ENCODE peak calls at places on chromosomes 11 and 22, in four cellular contexts. One of them, this sample, is unnamed.

GRCh38 chr22:47575291-47575690 is 812.8 kb downstream of the TBC1D22A start:
- DNase-seq in HCT116: no peak
- DNase-seq in GM23338: no peak
- DNase-seq in H1: no peak
- DNase-seq in this sample: no peak

GRCh38 chr11:34613462-34614183 is 7.3 kb upstream of the EHF start:
- DNase-seq in H1: no peak
- DNase-seq in GM23338: no peak
- DNase-seq in HCT116: no peak
- DNase-seq in this sample: no peak

GRCh38 chr11:48125866-48126265 is 90.7 kb upstream of the OR4B1 start:
- DNase-seq in GM23338: no peak
- DNase-seq in H1: no peak
- DNase-seq in HCT116: no peak
- DNase-seq in this sample: no peak

GRCh38 chr11:115659061-115659963 is 155.1 kb upstream of the CADM1 start:
- DNase-seq in HCT116: no peak
- DNase-seq in H1: no peak
- DNase-seq in GM23338: peak
- DNase-seq in this sample: no peak

GRCh38 chr11:69430566-69430965 is 50.9 kb upstream of the LINC01488 start:
- DNase-seq in HCT116: no peak
- DNase-seq in H1: no peak
- DNase-seq in GM23338: no peak
- DNase-seq in this sample: no peak

GRCh38 chr11:116821050-116821918 is 1.8 kb downstream of the APOA4 start:
- DNase-seq in GM23338: no peak
- DNase-seq in H1: no peak
- DNase-seq in HCT116: no peak
- DNase-seq in this sample: no peak

GRCh38 chr11:56841210-56841810 is 92.8 kb upstream of the OR9G4 start:
- DNase-seq in H1: no peak
- DNase-seq in GM23338: peak
- DNase-seq in HCT116: peak
- DNase-seq in this sample: peak

GRCh38 chr11:43943357-43943930 is 1.0 kb downstream of the C11orf96 start:
- DNase-seq in HCT116: no peak
- DNase-seq in GM23338: no peak
- DNase-seq in H1: no peak
- DNase-seq in this sample: peak

GRCh38 chr11:103987631-103988594 is 48.5 kb upstream of the DDI1 start:
- DNase-seq in H1: peak
- DNase-seq in GM23338: peak
- DNase-seq in HCT116: no peak
- DNase-seq in this sample: no peak

GRCh38 chr11:19344661-19345518 is 104.1 kb upstream of the E2F8 start:
- DNase-seq in HCT116: no peak
- DNase-seq in GM23338: peak
- DNase-seq in H1: no peak
- DNase-seq in this sample: peak

GRCh38 chr11:10351435-10351767 is 46.5 kb downstream of the ADM start:
- DNase-seq in GM23338: no peak
- DNase-seq in HCT116: no peak
- DNase-seq in H1: no peak
- DNase-seq in this sample: no peak

GRCh38 chr11:107898270-107898669 is 30.0 kb upstream of the RAB39A start:
- DNase-seq in H1: no peak
- DNase-seq in GM23338: peak
- DNase-seq in HCT116: peak
- DNase-seq in this sample: peak

GRCh38 chr11:111447931-111448330 is 64.3 kb downstream of the BTG4 start:
- DNase-seq in HCT116: no peak
- DNase-seq in H1: no peak
- DNase-seq in GM23338: no peak
- DNase-seq in this sample: no peak

GRCh38 chr11:120108154-120108784 is 29.6 kb downstream of the TRIM29 start:
- DNase-seq in GM23338: peak
- DNase-seq in HCT116: no peak
- DNase-seq in H1: peak
- DNase-seq in this sample: peak

GRCh38 chr22:34800265-34800664 is 265.7 kb upstream of the ISX start:
- DNase-seq in HCT116: no peak
- DNase-seq in GM23338: no peak
- DNase-seq in H1: no peak
- DNase-seq in this sample: no peak

GRCh38 chr11:103584021-103584420 is 452.4 kb upstream of the DDI1 start:
- DNase-seq in GM23338: peak
- DNase-seq in HCT116: no peak
- DNase-seq in H1: no peak
- DNase-seq in this sample: no peak

GRCh38 chr11:23023319-23023718 is 163.0 kb upstream of the CCDC179 start:
- DNase-seq in HCT116: no peak
- DNase-seq in H1: no peak
- DNase-seq in GM23338: no peak
- DNase-seq in this sample: no peak

GRCh38 chr11:65572356-65573043 is at the start of gene FAM89B:
- DNase-seq in HCT116: no peak
- DNase-seq in H1: no peak
- DNase-seq in GM23338: peak
- DNase-seq in this sample: peak

GRCh38 chr22:36862251-36863242 is 1.7 kb downstream of the NCF4 start:
- DNase-seq in GM23338: no peak
- DNase-seq in H1: no peak
- DNase-seq in HCT116: no peak
- DNase-seq in this sample: no peak

GRCh38 chr11:134562941-134563471 is 151.0 kb upstream of the B3GAT1 start:
- DNase-seq in H1: no peak
- DNase-seq in GM23338: no peak
- DNase-seq in HCT116: no peak
- DNase-seq in this sample: no peak

GRCh38 chr11:119793335-119793984 is 64.5 kb upstream of the NECTIN1 start:
- DNase-seq in GM23338: no peak
- DNase-seq in H1: no peak
- DNase-seq in HCT116: no peak
- DNase-seq in this sample: no peak

GRCh38 chr11:134576286-134576685 is 164.2 kb upstream of the B3GAT1 start:
- DNase-seq in HCT116: no peak
- DNase-seq in H1: no peak
- DNase-seq in GM23338: no peak
- DNase-seq in this sample: no peak

GRCh38 chr22:19879651-19879995 is 24.9 kb upstream of the GNB1L start:
- DNase-seq in H1: no peak
- DNase-seq in HCT116: no peak
- DNase-seq in GM23338: no peak
- DNase-seq in this sample: no peak

GRCh38 chr11:129141748-129142475 is 50.2 kb downstream of the ARHGAP32 start:
- DNase-seq in H1: no peak
- DNase-seq in HCT116: no peak
- DNase-seq in GM23338: no peak
- DNase-seq in this sample: peak
- TF ChIP-seq POLR2AphosphoS5 in H1: no peak
- TF ChIP-seq POLR2AphosphoS5 in HCT116: no peak
- TF ChIP-seq POLR2AphosphoS5 in GM23338: no peak
- TF ChIP-seq POLR2AphosphoS5 in this sample: no peak

GRCh38 chr11:2139118-2139490 is at the start of gene IGF2:
- DNase-seq in H1: no peak
- DNase-seq in GM23338: peak
- DNase-seq in HCT116: no peak
- DNase-seq in this sample: no peak
- H3K4me3 ChIP-seq in H1: no peak
- H3K4me3 ChIP-seq in GM23338: peak
- H3K4me3 ChIP-seq in HCT116: peak
- H3K4me3 ChIP-seq in this sample: peak

GRCh38 chr22:49305966-49306631 is 521.6 kb downstream of the BRD1 start:
- DNase-seq in H1: no peak
- DNase-seq in GM23338: no peak
- DNase-seq in HCT116: no peak
- DNase-seq in this sample: no peak
- TF ChIP-seq EZH2 in H1: no peak
- TF ChIP-seq EZH2 in GM23338: no peak
- TF ChIP-seq EZH2 in HCT116: no peak
- TF ChIP-seq EZH2 in this sample: no peak

DNA sequence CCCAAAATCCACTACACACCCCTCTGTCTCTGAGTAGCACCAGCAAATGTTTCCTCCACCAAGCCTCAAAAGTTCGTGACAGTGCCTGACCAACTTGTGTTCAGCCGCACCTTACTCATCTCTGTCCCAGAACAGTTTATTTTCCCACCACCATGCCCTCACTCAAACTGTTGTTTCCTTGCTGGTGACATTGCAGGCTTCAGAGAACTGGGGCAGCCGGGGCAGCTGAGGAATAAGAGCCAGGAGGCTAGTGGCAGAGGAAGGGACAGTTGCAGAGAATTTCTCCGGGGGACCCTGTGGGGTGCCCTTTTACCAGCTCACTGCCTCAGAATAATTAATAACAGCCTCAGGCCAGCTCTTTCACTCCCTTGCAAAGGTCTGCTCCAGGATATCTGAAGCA is 709 bp upstream of the KCNE3 start:
- DNase-seq in HCT116: no peak
- DNase-seq in H1: no peak
- DNase-seq in GM23338: peak
- DNase-seq in this sample: no peak
- TF ChIP-seq POLR2AphosphoS5 in HCT116: no peak
- TF ChIP-seq POLR2AphosphoS5 in H1: no peak
- TF ChIP-seq POLR2AphosphoS5 in GM23338: no peak
- TF ChIP-seq POLR2AphosphoS5 in this sample: no peak

GRCh38 chr11:50298182-50298988 is 265.7 kb downstream of the OR4C45 start:
- DNase-seq in GM23338: no peak
- DNase-seq in H1: no peak
- DNase-seq in HCT116: no peak
- DNase-seq in this sample: no peak
- H3K4me3 ChIP-seq in GM23338: no peak
- H3K4me3 ChIP-seq in H1: no peak
- H3K4me3 ChIP-seq in HCT116: peak
- H3K4me3 ChIP-seq in this sample: no peak

GRCh38 chr22:25420925-25421904 is 143.3 kb upstream of the GRK3 start:
- DNase-seq in GM23338: peak
- DNase-seq in H1: no peak
- DNase-seq in HCT116: no peak
- DNase-seq in this sample: no peak
- TF ChIP-seq EZH2 in GM23338: peak
- TF ChIP-seq EZH2 in H1: peak
- TF ChIP-seq EZH2 in HCT116: no peak
- TF ChIP-seq EZH2 in this sample: peak